ENCODE peak calls at places on chromosome 9, in seven cellular contexts. A is activated T-cell treated with anti-CD3 and anti-CD28 coated beads for 1 hour, V is lower lobe of right lung, U is HTR-8/SVneo, P is neuronal stem cell, W is mammary epithelial cell, G is iris pigment epithelial cell. Z is an unnamed sample.

GRCh38 chr9:135536166-135536565 is 9.8 kb upstream of the OBP2A start:
- DNase-seq in V (no peak), P (no peak), A (no peak), U (no peak), W (no peak), G (peak; percentile 86), Z (no peak)

GRCh38 chr9:122087406-122088200 is 5.5 kb downstream of the TTLL11 start:
- DNase-seq in V (no peak), A (no peak), G (no peak), U (no peak), W (no peak), P (no peak), Z (peak; percentile 9)

GRCh38 chr9:89951671-89952070 is 346.9 kb downstream of the GADD45G start:
- DNase-seq in W (no peak), U (no peak), V (no peak), A (no peak), P (no peak), G (no peak), Z (no peak)

GRCh38 chr9:22405869-22406659 is 40.6 kb upstream of the DMRTA1 start:
- DNase-seq in W (no peak), P (no peak), V (peak; percentile 24), U (no peak), G (no peak), A (no peak), Z (no peak)

GRCh38 chr9:85290019-85290418 is 451.7 kb downstream of the AGTPBP1 start:
- DNase-seq in U (no peak), P (no peak), A (no peak), G (no peak), W (no peak), V (no peak), Z (no peak)

GRCh38 chr9:136719212-136719880 is 7.0 kb downstream of the DIPK1B start:
- DNase-seq in A (no peak), G (no peak), V (peak; percentile 67), W (no peak), U (no peak), P (no peak), Z (no peak)

GRCh38 chr9:129175515-129175824 is 2.6 kb downstream of the IER5L start:
- DNase-seq in U (no peak), G (no peak), V (no peak), P (peak; percentile 53), A (no peak), W (no peak), Z (no peak)

GRCh38 chr9:130042406-130042930 is 521 bp downstream of the FNBP1 start:
- DNase-seq in P (peak; percentile 9), V (peak; percentile 60), A (no peak), W (no peak), G (no peak), U (no peak), Z (peak; percentile 12)

GRCh38 chr9:135130266-135130976 is 43.0 kb downstream of the OLFM1 start:
- DNase-seq in A (no peak), G (no peak), P (no peak), W (peak; percentile 37), U (no peak), V (no peak), Z (peak; percentile 1)

GRCh38 chr9:17723656-17724055 is 144.8 kb downstream of the SH3GL2 start:
- DNase-seq in A (no peak), U (no peak), P (no peak), V (no peak), W (no peak), G (peak; percentile 1), Z (no peak)

GRCh38 chr9:69564557-69564956 is 107.6 kb downstream of the APBA1 start:
- DNase-seq in A (no peak), V (no peak), U (no peak), P (no peak), G (no peak), W (no peak), Z (no peak)

GRCh38 chr9:121201045-121201737 is 478 bp downstream of the RAB14 start:
- DNase-seq in W (peak; percentile 29), A (peak; percentile 33), U (peak; percentile 8), P (peak; percentile 24), G (peak; percentile 16), V (peak; percentile 68), Z (peak; percentile 27)

GRCh38 chr9:34185778-34186551 is 7.1 kb downstream of the UBAP1 start:
- DNase-seq in P (no peak), U (peak; percentile 32), V (no peak), A (no peak), G (peak; percentile 96), W (peak; percentile 97), Z (peak; percentile 99)

GRCh38 chr9:130183133-130183762 is 11.0 kb downstream of the NCS1 start:
- DNase-seq in U (peak; percentile 81), P (no peak), G (peak; percentile 67), V (no peak), W (peak; percentile 35), A (no peak), Z (no peak)

GRCh38 chr9:75993434-75993833 is 103.0 kb downstream of the PCSK5 start:
- DNase-seq in P (no peak), A (no peak), W (peak; percentile 52), V (no peak), U (no peak), G (peak; percentile 49), Z (peak; percentile 54)

GRCh38 chr9:117622347-117622746 is 81.9 kb upstream of the TLR4 start:
- DNase-seq in V (no peak), A (no peak), W (no peak), G (peak; percentile 23), U (no peak), P (no peak), Z (no peak)

GRCh38 chr9:105593145-105593544 is 35.2 kb downstream of the FKTN start:
- DNase-seq in W (no peak), V (no peak), U (no peak), P (no peak), A (no peak), G (no peak), Z (no peak)

GRCh38 chr9:93093081-93093448 is 3.0 kb upstream of the CARD19 start:
- DNase-seq in V (peak; percentile 10), U (no peak), W (no peak), P (no peak), A (no peak), G (no peak), Z (no peak)

GRCh38 chr9:93127395-93127911 is 6.6 kb downstream of the NINJ1 start:
- DNase-seq in V (peak; percentile 77), W (no peak), A (no peak), P (no peak), U (no peak), G (peak; percentile 34), Z (no peak)

GRCh38 chr9:137109250-137110146 is 5.0 kb downstream of the DPP7 start:
- DNase-seq in V (no peak), W (no peak), A (no peak), U (no peak), G (no peak), P (no peak), Z (no peak)

GRCh38 chr9:99345451-99345850 is 123.4 kb downstream of the SEC61B start:
- DNase-seq in W (no peak), G (no peak), U (no peak), A (no peak), P (no peak), V (no peak), Z (no peak)

GRCh38 chr9:123710299-123710698 is 219.6 kb downstream of the DENND1A start:
- DNase-seq in U (peak; percentile 10), W (peak; percentile 70), V (no peak), A (no peak), P (no peak), G (peak; percentile 93), Z (peak; percentile 52)

GRCh38 chr9:133656211-133657119 is 20.3 kb downstream of the DBH start:
- DNase-seq in P (no peak), G (no peak), A (peak; percentile 42), V (no peak), U (no peak), W (peak; percentile 16), Z (no peak)

GRCh38 chr9:69758001-69758730 is 1.6 kb downstream of the PTAR1 start:
- DNase-seq in G (no peak), U (no peak), W (no peak), V (no peak), A (no peak), P (no peak), Z (peak; percentile 7)

GRCh38 chr9:75414367-75415160 is 326.2 kb downstream of the OSTF1 start:
- DNase-seq in G (no peak), A (no peak), U (no peak), V (no peak), W (no peak), P (no peak), Z (no peak)

GRCh38 chr9:16794871-16795639 is 75.4 kb downstream of the BNC2 start:
- DNase-seq in P (no peak), U (no peak), G (peak; percentile 69), W (no peak), V (no peak), A (no peak), Z (no peak)

GRCh38 chr9:22722492-22722891 is 275.9 kb downstream of the DMRTA1 start:
- DNase-seq in P (no peak), W (no peak), V (no peak), A (no peak), G (no peak), U (no peak), Z (peak; percentile 3)

GRCh38 chr9:132673355-132673754 is 3.1 kb downstream of the GTF3C4 start:
- DNase-seq in A (no peak), V (no peak), G (peak; percentile 73), P (no peak), W (peak; percentile 60), U (peak; percentile 37), Z (peak; percentile 67)

GRCh38 chr9:129291041-129291501 is 113.0 kb upstream of the IER5L start:
- DNase-seq in W (no peak), U (no peak), P (no peak), A (no peak), G (no peak), V (peak; percentile 23), Z (no peak)

Z was measured in epithelial cell of esophagus.